ENCODE peak calls at places on chromosomes 6 and 20, in six cellular contexts. Y, T, D, G, L and U are unnamed samples.

GRCh38 chr20:34951252-34951651 is 4.4 kb downstream of the GSS start:
- ATAC-seq in Y (no peak), T (no peak), D (no peak), G (no peak), L (no peak), U (no peak)

GRCh38 chr6:24766685-24767462 is 7.9 kb upstream of the GMNN start:
- ATAC-seq in Y (peak), T (peak), D (no peak), G (no peak), L (peak), U (no peak)

GRCh38 chr6:84052204-84052882 is 18.8 kb downstream of the MRAP2 start:
- ATAC-seq in Y (peak), T (peak), D (peak), G (peak), L (no peak), U (peak)

GRCh38 chr6:50259903-50260302 is 210.2 kb upstream of the DEFB112 start:
- ATAC-seq in Y (no peak), T (no peak), D (no peak), G (peak), L (no peak), U (no peak)

GRCh38 chr20:5933802-5934436 is 16.4 kb downstream of the TRMT6 start:
- ATAC-seq in Y (peak), T (peak), D (peak), G (no peak), L (peak), U (no peak)

GRCh38 chr6:71206086-71206485 is 82.5 kb upstream of the OGFRL1 start:
- ATAC-seq in Y (no peak), T (no peak), D (no peak), G (no peak), L (no peak), U (no peak)

GRCh38 chr6:68651018-68651985 is 16.2 kb downstream of the ADGRB3 start:
- ATAC-seq in Y (no peak), T (no peak), D (no peak), G (no peak), L (no peak), U (no peak)

GRCh38 chr6:155645328-155645727 is 189.7 kb upstream of the NOX3 start:
- ATAC-seq in Y (peak), T (no peak), D (no peak), G (no peak), L (no peak), U (no peak)

GRCh38 chr6:135087403-135087802 is 32.8 kb upstream of the HBS1L start:
- ATAC-seq in Y (peak), T (no peak), D (peak), G (no peak), L (peak), U (no peak)

GRCh38 chr6:4732691-4733315 is 43.4 kb upstream of the CDYL start:
- ATAC-seq in Y (peak), T (peak), D (peak), G (peak), L (peak), U (peak)

GRCh38 chr6:137426007-137426689 is 68.0 kb downstream of the OLIG3 start:
- ATAC-seq in Y (no peak), T (no peak), D (no peak), G (no peak), L (no peak), U (no peak)

GRCh38 chr20:61510778-61511330 is 258.8 kb downstream of the CDH4 start:
- ATAC-seq in Y (no peak), T (no peak), D (no peak), G (no peak), L (no peak), U (no peak)

GRCh38 chr6:143545976-143546547 is 34.5 kb upstream of the FUCA2 start:
- ATAC-seq in Y (peak), T (no peak), D (peak), G (no peak), L (no peak), U (no peak)

GRCh38 chr6:4849214-4849613 is 73.0 kb downstream of the CDYL start:
- ATAC-seq in Y (no peak), T (no peak), D (no peak), G (no peak), L (no peak), U (no peak)

GRCh38 chr6:18277181-18278006 is 13.1 kb upstream of the DEK start:
- ATAC-seq in Y (peak), T (peak), D (peak), G (no peak), L (no peak), U (no peak)

GRCh38 chr20:15141880-15142279 is 804.5 kb upstream of the FLRT3 start:
- ATAC-seq in Y (no peak), T (no peak), D (no peak), G (no peak), L (no peak), U (no peak)

GRCh38 chr6:162770955-162771354 is 43.2 kb downstream of the PACRG start:
- ATAC-seq in Y (no peak), T (no peak), D (no peak), G (no peak), L (no peak), U (no peak)

GRCh38 chr20:61700595-61701140 is 365.0 kb downstream of the TAF4 start:
- ATAC-seq in Y (no peak), T (no peak), D (no peak), G (no peak), L (no peak), U (no peak)

GRCh38 chr6:11593096-11593495 is 55.5 kb downstream of the TMEM170B start:
- ATAC-seq in Y (peak), T (no peak), D (no peak), G (no peak), L (no peak), U (no peak)

GRCh38 chr6:158642097-158642601 is 2.4 kb downstream of the DYNLT1 start:
- ATAC-seq in Y (no peak), T (no peak), D (no peak), G (no peak), L (no peak), U (no peak)

GRCh38 chr6:66865771-66866170 is 1158.7 kb upstream of the EYS start:
- ATAC-seq in Y (no peak), T (no peak), D (no peak), G (no peak), L (no peak), U (no peak)

GRCh38 chr6:118799826-118800225 is 94.1 kb upstream of the ASF1A start:
- ATAC-seq in Y (peak), T (peak), D (peak), G (no peak), L (no peak), U (no peak)

GRCh38 chr6:1182722-1183521 is 129.0 kb upstream of the FOXQ1 start:
- ATAC-seq in Y (peak), T (no peak), D (peak), G (no peak), L (no peak), U (no peak)

GRCh38 chr20:35404614-35405259 is 7.0 kb downstream of the UQCC1 start:
- ATAC-seq in Y (no peak), T (no peak), D (no peak), G (no peak), L (peak), U (no peak)

GRCh38 chr20:8126979-8127378 is 5.1 kb upstream of the PLCB1 start:
- ATAC-seq in Y (no peak), T (no peak), D (peak), G (no peak), L (no peak), U (no peak)

GRCh38 chr6:132648356-132648755 is 10.6 kb downstream of the TAAR1 start:
- ATAC-seq in Y (no peak), T (no peak), D (no peak), G (no peak), L (peak), U (no peak)

GRCh38 chr6:134416501-134417154 is 98.7 kb upstream of the SGK1 start:
- ATAC-seq in Y (peak), T (peak), D (no peak), G (no peak), L (no peak), U (no peak)

GRCh38 chr20:20547876-20548266 is 164.6 kb downstream of the RALGAPA2 start:
- ATAC-seq in Y (no peak), T (no peak), D (peak), G (no peak), L (no peak), U (no peak)

GRCh38 chr6:110560239-110561015 is 84.0 kb upstream of the SLC22A16 start:
- ATAC-seq in Y (no peak), T (no peak), D (no peak), G (no peak), L (no peak), U (no peak)

GRCh38 chr6:138925806-138926205 is 62.2 kb downstream of the REPS1 start:
- ATAC-seq in Y (no peak), T (no peak), D (no peak), G (no peak), L (no peak), U (no peak)

GRCh38 chr6:31739639-31740396 is at the start of gene MSH5:
- ATAC-seq in Y (peak), T (peak), D (peak), G (peak), L (peak), U (peak)

GRCh38 chr6:116580198-116580597 is 8.9 kb downstream of the RWDD1 start:
- ATAC-seq in Y (no peak), T (no peak), D (no peak), G (no peak), L (no peak), U (no peak)

GRCh38 chr6:28758046-28758817 is 165.6 kb downstream of the TRIM27 start:
- ATAC-seq in Y (peak), T (peak), D (peak), G (no peak), L (no peak), U (no peak)

GRCh38 chr20:36440370-36441026 is 100.8 kb upstream of the MYL9 start:
- ATAC-seq in Y (no peak), T (no peak), D (no peak), G (no peak), L (no peak), U (no peak)

GRCh38 chr6:75220365-75220764 is 14.5 kb upstream of the COL12A1 start:
- ATAC-seq in Y (no peak), T (no peak), D (no peak), G (no peak), L (no peak), U (no peak)

GRCh38 chr6:75222261-75222660 is 16.4 kb upstream of the COL12A1 start:
- ATAC-seq in Y (no peak), T (no peak), D (no peak), G (no peak), L (no peak), U (no peak)

GRCh38 chr6:75223461-75223860 is 17.6 kb upstream of the COL12A1 start:
- ATAC-seq in Y (no peak), T (no peak), D (no peak), G (no peak), L (no peak), U (no peak)

GRCh38 chr6:75221107-75221506 is 15.3 kb upstream of the COL12A1 start:
- ATAC-seq in Y (no peak), T (no peak), D (no peak), G (no peak), L (no peak), U (no peak)

GRCh38 chr6:75224303-75224926 is 18.6 kb upstream of the COL12A1 start:
- ATAC-seq in Y (no peak), T (no peak), D (peak), G (no peak), L (no peak), U (no peak)
- TF ChIP-seq EP300 in Y (no peak), T (no peak), D (no peak), G (no peak), L (no peak), U (no peak)

GRCh38 chr6:37038297-37039198 is 33.1 kb downstream of the FGD2 start:
- ATAC-seq in Y (peak), T (no peak), D (peak), G (no peak), L (no peak), U (peak)
- TF ChIP-seq EP300 in Y (peak), T (no peak), D (no peak), G (no peak), L (no peak), U (no peak)

GRCh38 chr20:49450281-49450707 is 32.2 kb downstream of the KCNB1 start:
- ATAC-seq in Y (no peak), T (no peak), D (no peak), G (no peak), L (no peak), U (no peak)
- TF ChIP-seq EP300 in Y (no peak), T (no peak), D (no peak), G (no peak), L (no peak), U (no peak)

GRCh38 chr20:17897566-17898307 is 70.9 kb downstream of the SNX5 start:
- ATAC-seq in Y (no peak), T (peak), D (peak), G (no peak), L (no peak), U (no peak)

GRCh38 chr20:17896771-17897369 is 71.7 kb downstream of the SNX5 start:
- ATAC-seq in Y (no peak), T (peak), D (peak), G (no peak), L (peak), U (no peak)

GRCh38 chr20:17896247-17896723 is 72.3 kb downstream of the SNX5 start:
- ATAC-seq in Y (no peak), T (no peak), D (peak), G (peak), L (no peak), U (peak)

GRCh38 chr20:17893480-17893879 is 75.1 kb downstream of the SNX5 start:
- ATAC-seq in Y (no peak), T (no peak), D (no peak), G (no peak), L (peak), U (no peak)

DNA sequence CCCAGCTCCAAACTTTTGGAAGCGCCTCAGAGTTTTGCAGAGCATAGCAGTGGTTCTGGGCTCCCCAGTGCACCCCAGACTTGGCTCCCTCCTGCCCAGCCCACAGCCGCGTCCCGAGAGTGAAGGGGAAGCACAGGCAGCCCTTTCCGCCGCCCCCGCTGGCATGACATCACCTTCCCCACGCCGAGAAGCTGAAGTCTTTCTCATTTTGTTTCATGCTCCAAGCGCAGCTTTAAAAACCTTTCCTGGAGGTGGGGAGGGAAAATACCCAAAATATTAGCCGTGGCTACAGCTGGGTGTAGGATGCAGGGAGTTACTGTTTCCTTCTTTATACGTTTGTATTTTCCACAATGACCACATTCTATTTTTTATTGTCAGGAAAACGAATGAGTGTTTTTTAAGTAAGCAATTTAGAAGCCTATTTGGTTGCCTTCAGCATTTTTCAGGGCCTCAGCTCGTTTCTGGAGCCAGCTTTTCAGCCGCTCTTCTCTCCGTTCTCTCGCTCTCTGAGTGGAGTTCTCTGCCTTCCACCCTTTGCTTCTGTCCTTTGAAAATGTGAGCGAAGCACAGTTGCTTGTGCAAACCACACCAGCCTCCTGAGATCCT is 72.8 kb downstream of the SNX5 start:
- ATAC-seq in Y (peak), T (no peak), D (no peak), G (peak), L (peak), U (peak)
- TF ChIP-seq EP300 in Y (no peak), T (no peak), D (no peak), G (no peak), L (no peak), U (no peak)

GRCh38 chr20:50746138-50746940 is 15.0 kb downstream of the PARD6B start:
- ATAC-seq in Y (no peak), T (no peak), D (peak), G (no peak), L (peak), U (no peak)
- TF ChIP-seq EP300 in Y (no peak), T (no peak), D (peak), G (no peak), L (no peak), U (no peak)

DNA sequence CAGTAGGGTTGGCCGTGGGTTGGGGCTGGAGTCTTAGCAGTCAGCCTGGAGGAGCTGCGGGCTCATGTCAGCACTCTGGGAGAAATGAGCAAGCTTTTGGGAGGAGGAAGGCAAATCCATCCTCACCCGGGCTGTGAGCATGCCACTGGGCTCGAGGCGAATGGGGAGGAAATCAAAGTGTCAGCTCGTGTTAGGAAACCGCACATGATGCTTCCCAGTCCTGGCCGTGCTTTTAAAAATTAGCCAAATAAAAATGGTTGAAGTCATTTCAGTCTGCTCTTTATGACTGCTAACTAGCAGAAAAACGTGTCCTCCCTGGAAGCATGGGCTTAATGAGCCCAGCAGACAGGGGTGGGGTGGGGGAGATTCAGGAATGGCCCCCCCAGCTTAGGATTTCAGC is 98.0 kb downstream of the NFATC2 start:
- ATAC-seq in Y (no peak), T (no peak), D (no peak), G (no peak), L (no peak), U (no peak)
- TF ChIP-seq EP300 in Y (no peak), T (no peak), D (no peak), G (no peak), L (no peak), U (no peak)

DNA sequence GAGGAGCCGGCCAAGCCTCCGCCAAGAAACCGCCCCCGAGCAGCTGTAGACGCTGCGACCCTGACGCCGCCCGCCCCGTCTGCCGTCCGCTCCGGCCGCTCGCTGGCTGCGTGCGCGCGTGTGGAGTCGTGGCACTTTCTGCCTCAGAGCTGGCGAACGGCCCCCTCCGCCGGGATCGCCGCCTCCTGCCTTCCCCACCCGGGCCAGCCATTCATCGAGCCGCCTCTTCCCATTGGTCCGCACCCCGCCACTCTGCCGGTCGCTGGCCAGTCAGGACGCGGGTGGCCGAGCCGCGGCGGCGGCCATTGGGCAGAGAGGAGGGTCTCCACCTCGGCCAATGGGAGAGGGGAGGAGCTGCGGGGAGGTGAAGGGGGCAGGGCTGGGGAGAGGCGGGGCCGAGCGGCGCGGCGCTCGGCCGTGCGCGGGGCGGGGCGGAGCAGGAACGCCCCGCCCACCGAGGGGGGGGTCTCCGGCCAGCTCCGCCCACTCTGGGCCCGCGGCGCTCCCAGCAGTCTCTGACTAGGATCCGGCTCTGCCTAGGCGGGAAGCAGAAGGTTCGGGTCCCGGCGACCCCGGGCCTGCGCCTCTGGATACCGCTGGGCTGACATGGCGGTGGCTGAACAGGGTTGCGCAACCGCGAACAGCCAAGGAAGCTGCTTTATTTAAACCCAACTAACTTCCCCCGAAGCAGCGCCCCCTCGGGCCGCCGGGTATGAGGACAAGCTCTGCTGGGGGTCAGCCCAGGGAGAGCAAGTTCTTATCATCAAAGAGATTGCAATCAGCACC is at the start of gene RRBP1:
- ATAC-seq in Y (peak), T (peak), D (peak), G (peak), L (peak), U (peak)
- TF ChIP-seq EP300 in Y (no peak), T (no peak), D (peak), G (peak), L (no peak), U (no peak)